ENCODE peak calls at places on chromosomes 2 and 18, in ten cellular contexts. H, F, V, N, L, O, B, Z, X and U are unnamed samples.

GRCh38 chr18:10060469-10060782 is 146.6 kb downstream of the VAPA start:
- DNase-seq in H (no peak), F (peak), V (no peak), N (no peak), L (no peak), O (peak), B (no peak), Z (no peak), X (peak), U (no peak)

GRCh38 chr2:153101187-153101586 is 377.4 kb downstream of the RPRM start:
- DNase-seq in H (no peak), F (no peak), V (no peak), N (no peak), L (no peak), O (no peak), B (no peak), Z (no peak), X (no peak), U (no peak)

GRCh38 chr18:4203525-4203924 is 251.6 kb downstream of the DLGAP1 start:
- DNase-seq in H (no peak), F (no peak), V (no peak), N (no peak), L (peak), O (no peak), B (no peak), Z (no peak), X (no peak), U (no peak)

GRCh38 chr2:25226827-25227226 is 58.4 kb upstream of the POMC start:
- DNase-seq in H (no peak), F (no peak), V (no peak), N (no peak), L (no peak), O (no peak), B (no peak), Z (no peak), X (no peak), U (no peak)

GRCh38 chr18:48827321-48828200 is 123.2 kb downstream of the SMAD7 start:
- DNase-seq in H (peak), F (peak), V (peak), N (no peak), L (no peak), O (no peak), B (no peak), Z (peak), X (peak), U (peak)

GRCh38 chr2:208906330-208906729 is 499.7 kb downstream of the PTH2R start:
- DNase-seq in H (peak), F (no peak), V (no peak), N (no peak), L (no peak), O (no peak), B (no peak), Z (peak), X (no peak), U (no peak)

GRCh38 chr2:207513577-207514257 is 16.0 kb upstream of the CREB1 start:
- DNase-seq in H (no peak), F (peak), V (peak), N (no peak), L (no peak), O (no peak), B (no peak), Z (no peak), X (no peak), U (peak)

GRCh38 chr2:145421841-145422240 is 901.9 kb upstream of the ZEB2 start:
- DNase-seq in H (no peak), F (no peak), V (peak), N (no peak), L (no peak), O (no peak), B (no peak), Z (no peak), X (no peak), U (peak)

GRCh38 chr2:202360646-202361045 is 15.5 kb upstream of the BMPR2 start:
- DNase-seq in H (no peak), F (no peak), V (no peak), N (no peak), L (no peak), O (no peak), B (no peak), Z (no peak), X (no peak), U (no peak)

GRCh38 chr2:159600752-159601151 is 15.6 kb downstream of the BAZ2B start:
- DNase-seq in H (no peak), F (no peak), V (peak), N (no peak), L (no peak), O (no peak), B (no peak), Z (no peak), X (no peak), U (peak)

GRCh38 chr18:13624563-13625237 is 101.7 kb downstream of the FAM210A start:
- DNase-seq in H (no peak), F (no peak), V (no peak), N (no peak), L (no peak), O (no peak), B (no peak), Z (no peak), X (no peak), U (no peak)